ENCODE peak calls at places on chromosomes 4 and X, in ten cellular contexts. M, E, Q, A, D, S, J, O, P and Z are unnamed samples.

GRCh38 chrX:133171962-133172708 is 46.0 kb downstream of the TFDP3 start:
- DNase-seq in M (no peak), E (no peak), Q (no peak), A (no peak), D (no peak), S (no peak), J (no peak), O (no peak), P (no peak), Z (peak; percentile 7)

GRCh38 chr4:55398966-55399365 is 3.2 kb downstream of the TMEM165 start:
- DNase-seq in M (peak; percentile 36), E (no peak), Q (no peak), A (no peak), D (no peak), S (no peak), J (peak; percentile 29), O (no peak), P (no peak), Z (no peak)

GRCh38 chrX:29858714-29859113 is 356.6 kb upstream of the MAGEB2 start:
- DNase-seq in M (no peak), E (no peak), Q (no peak), A (peak; percentile 60), D (no peak), S (no peak), J (peak; percentile 52), O (no peak), P (peak; percentile 41), Z (no peak)

GRCh38 chrX:63426519-63426918 is 75.4 kb upstream of the SPIN4 start:
- DNase-seq in M (no peak), E (no peak), Q (no peak), A (no peak), D (no peak), S (no peak), J (no peak), O (no peak), P (no peak), Z (no peak)

GRCh38 chrX:43469391-43470054 is 186.6 kb upstream of the MAOA start:
- DNase-seq in M (no peak), E (no peak), Q (no peak), A (no peak), D (no peak), S (no peak), J (no peak), O (no peak), P (no peak), Z (no peak)

GRCh38 chr4:242121-242848 is 63.0 kb downstream of the ZNF732 start:
- DNase-seq in M (peak; percentile 66), E (no peak), Q (no peak), A (peak; percentile 34), D (peak; percentile 64), S (peak; percentile 53), J (peak; percentile 14), O (peak; percentile 82), P (peak; percentile 29), Z (peak; percentile 6)

GRCh38 chrX:20280938-20281337 is 14.2 kb upstream of the RPS6KA3 start:
- DNase-seq in M (no peak), E (no peak), Q (no peak), A (no peak), D (no peak), S (no peak), J (no peak), O (no peak), P (no peak), Z (no peak)

GRCh38 chr4:96525901-96526300 is 686.0 kb downstream of the PDHA2 start:
- DNase-seq in M (no peak), E (no peak), Q (no peak), A (no peak), D (no peak), S (no peak), J (peak; percentile 8), O (no peak), P (no peak), Z (no peak)

GRCh38 chrX:49270249-49270921 is 792 bp downstream of the PPP1R3F start:
- DNase-seq in M (no peak), E (no peak), Q (no peak), A (peak; percentile 9), D (no peak), S (no peak), J (no peak), O (peak; percentile 77), P (no peak), Z (no peak)

GRCh38 chr4:67052981-67053380 is 492.3 kb downstream of the CENPC start:
- DNase-seq in M (no peak), E (no peak), Q (no peak), A (no peak), D (no peak), S (no peak), J (no peak), O (no peak), P (no peak), Z (no peak)

GRCh38 chr4:172515266-172515879 is 653.2 kb upstream of the GALNT7 start:
- DNase-seq in M (no peak), E (no peak), Q (no peak), A (peak; percentile 45), D (no peak), S (no peak), J (peak; percentile 54), O (no peak), P (no peak), Z (no peak)

GRCh38 chrX:86133761-86134160 is 14.5 kb upstream of the DACH2 start:
- DNase-seq in M (no peak), E (no peak), Q (no peak), A (peak; percentile 20), D (no peak), S (no peak), J (no peak), O (no peak), P (no peak), Z (no peak)

GRCh38 chrX:18793601-18794089 is 86.2 kb downstream of the PPEF1 start:
- DNase-seq in M (peak; percentile 90), E (no peak), Q (no peak), A (peak; percentile 4), D (no peak), S (no peak), J (no peak), O (no peak), P (no peak), Z (no peak)

GRCh38 chrX:82757614-82758013 is 750.5 kb upstream of the POU3F4 start:
- DNase-seq in M (no peak), E (no peak), Q (no peak), A (no peak), D (no peak), S (no peak), J (no peak), O (no peak), P (no peak), Z (no peak)

GRCh38 chrX:133335027-133335426 is 80.3 kb downstream of the GPC4 start:
- DNase-seq in M (peak; percentile 6), E (no peak), Q (no peak), A (peak; percentile 58), D (no peak), S (no peak), J (no peak), O (no peak), P (no peak), Z (peak; percentile 15)

DNA sequence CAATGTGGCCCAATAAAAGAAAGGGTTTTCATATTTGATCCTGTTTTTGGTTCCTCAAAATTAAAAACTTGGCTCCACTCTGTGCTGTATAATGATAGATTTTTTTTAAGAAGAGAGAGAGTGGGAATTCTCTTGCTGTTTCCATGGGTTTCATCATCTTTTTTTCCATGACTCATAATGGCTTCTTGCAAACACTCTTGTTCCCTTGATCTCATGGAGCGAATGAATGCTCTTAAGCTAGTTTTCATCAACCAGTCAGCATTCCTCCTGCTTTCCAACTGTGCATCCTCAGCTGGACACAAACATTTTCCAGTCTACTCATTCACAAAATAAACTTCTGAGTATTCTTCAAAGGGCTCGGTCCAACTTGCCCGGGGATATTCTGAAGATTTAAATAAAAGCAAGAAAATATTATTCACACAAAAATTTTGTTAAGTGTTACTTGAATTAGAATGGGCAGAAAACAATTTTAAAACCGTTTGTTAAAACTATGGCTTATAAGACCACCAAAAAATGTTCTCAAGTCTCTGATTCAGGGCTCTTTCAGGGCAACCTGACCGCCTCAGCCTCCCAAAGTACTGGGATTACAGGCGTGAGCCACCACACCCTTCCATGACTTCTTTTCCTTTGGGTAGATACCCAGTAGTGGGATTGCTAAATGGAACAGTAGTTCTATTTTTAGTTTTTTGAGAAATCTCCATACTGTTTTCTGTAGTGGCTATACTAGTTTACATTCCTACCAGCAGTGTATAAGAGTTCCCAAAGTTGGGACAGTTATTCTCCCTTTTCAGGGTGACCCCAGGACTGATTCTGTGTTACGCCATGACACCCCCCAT is 64.7 kb downstream of the TMEM156 start:
- DNase-seq in M (no peak), E (peak; percentile 90), Q (no peak), A (peak; percentile 94), D (no peak), S (no peak), J (peak; percentile 96), O (no peak), P (peak; percentile 92), Z (no peak)
- TF ChIP-seq CTCF in M (no peak), E (no peak), Q (no peak), A (no peak), D (no peak), S (no peak), J (no peak), O (no peak), P (no peak), Z (no peak)

GRCh38 chrX:120087289-120088017 is 10.0 kb upstream of the RHOXF2B start:
- DNase-seq in M (no peak), E (no peak), Q (no peak), A (no peak), D (peak; percentile 15), S (no peak), J (no peak), O (no peak), P (no peak), Z (no peak)

GRCh38 chrX:120090208-120090607 is 12.7 kb upstream of the RHOXF2B start:
- DNase-seq in M (no peak), E (no peak), Q (no peak), A (peak; percentile 1), D (no peak), S (no peak), J (no peak), O (no peak), P (no peak), Z (no peak)
- TF ChIP-seq CTCF in M (peak; percentile 40), E (no peak), Q (no peak), A (no peak), D (no peak), S (no peak), J (no peak), O (no peak), P (no peak), Z (no peak)

GRCh38 chrX:135543924-135544323 is 23.5 kb downstream of the INTS6L start:
- DNase-seq in M (peak; percentile 46), E (no peak), Q (no peak), A (no peak), D (no peak), S (no peak), J (no peak), O (no peak), P (no peak), Z (no peak)
- TF ChIP-seq CTCF in M (peak; percentile 51), E (no peak), Q (peak; percentile 20), A (no peak), D (no peak), S (no peak), J (no peak), O (no peak), P (peak; percentile 47), Z (no peak)

DNA sequence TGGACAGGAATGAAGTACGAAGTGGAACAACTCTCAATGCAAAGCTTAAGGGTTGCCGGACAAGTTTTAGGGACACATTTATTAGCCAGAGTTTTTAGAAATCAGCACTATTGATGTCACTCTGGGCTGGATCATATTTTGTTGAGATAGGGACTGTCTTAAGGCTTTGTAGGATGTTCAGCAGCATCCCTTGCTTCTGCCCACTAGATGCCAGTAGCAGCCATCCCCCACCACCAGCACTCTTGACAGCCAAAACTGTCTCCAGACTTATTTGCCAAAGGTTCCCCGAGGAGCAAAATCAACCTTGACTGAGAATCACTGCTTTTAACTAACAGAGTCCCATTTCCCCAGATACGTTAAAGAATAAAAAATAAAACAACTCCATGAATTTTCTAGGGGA is 1497.3 kb downstream of the STIM2 start:
- DNase-seq in M (peak; percentile 63), E (no peak), Q (no peak), A (peak; percentile 30), D (no peak), S (no peak), J (no peak), O (no peak), P (peak; percentile 13), Z (peak; percentile 8)
- TF ChIP-seq CTCF in M (peak; percentile 83), E (no peak), Q (no peak), A (peak; percentile 29), D (no peak), S (no peak), J (no peak), O (no peak), P (peak; percentile 70), Z (peak; percentile 12)